ENCODE peak calls at places on chromosomes 5 and 9, in eight cellular contexts. J, O, Y, H, D, Z, M and A are unnamed samples.

GRCh38 chr5:141234109-141234508 is 11.0 kb downstream of the PCDHB14 start:
- DNase-seq in J (no peak), Z (no peak), M (peak; percentile 31), H (no peak), Y (peak; percentile 36), O (peak; percentile 10), D (no peak), A (no peak)

GRCh38 chr5:115511632-115512031 is 32.9 kb downstream of the FEM1C start:
- DNase-seq in O (no peak), Z (no peak), M (no peak), Y (no peak), D (no peak), H (no peak), J (no peak), A (no peak)

GRCh38 chr5:168472329-168472728 is 13.9 kb upstream of the RARS1 start:
- DNase-seq in Y (peak; percentile 93), M (peak; percentile 93), D (no peak), O (peak; percentile 96), H (peak; percentile 86), J (no peak), Z (no peak), A (peak; percentile 71)

GRCh38 chr5:140821375-140822280 is at the start of gene PCDHA5:
- DNase-seq in J (no peak), H (no peak), M (peak; percentile 3), D (no peak), Y (peak; percentile 18), O (peak; percentile 8), Z (peak; percentile 58), A (no peak)

GRCh38 chr5:172758077-172758835 is 12.7 kb downstream of the DUSP1 start:
- DNase-seq in H (peak; percentile 80), J (no peak), Z (no peak), M (peak; percentile 97), D (peak; percentile 78), O (peak; percentile 97), Y (peak; percentile 97), A (peak; percentile 63)

GRCh38 chr5:164203581-164204225 is 698.3 kb downstream of the MAT2B start:
- DNase-seq in J (no peak), Z (no peak), O (peak; percentile 56), H (no peak), Y (peak; percentile 71), D (no peak), M (peak; percentile 56), A (no peak)

GRCh38 chr5:125140220-125140619 is 393.8 kb upstream of the ZNF608 start:
- DNase-seq in M (no peak), Z (no peak), O (no peak), H (no peak), Y (no peak), J (no peak), D (no peak), A (no peak)

GRCh38 chr9:131735238-131736181 is 4.4 kb downstream of the RAPGEF1 start:
- DNase-seq in Z (no peak), D (no peak), J (no peak), Y (no peak), H (no peak), O (no peak), M (no peak), A (no peak)

GRCh38 chr5:111779260-111780254 is 22.6 kb upstream of the NREP start:
- DNase-seq in Y (peak; percentile 44), J (no peak), Z (no peak), D (no peak), H (no peak), M (peak; percentile 53), O (peak; percentile 60), A (no peak)

GRCh38 chr5:171797563-171797962 is 11.9 kb downstream of the SMIM23 start:
- DNase-seq in J (no peak), Z (no peak), M (no peak), D (no peak), O (no peak), H (no peak), Y (no peak), A (no peak)

GRCh38 chr9:35725362-35725761 is 6.6 kb downstream of the TLN1 start:
- DNase-seq in J (no peak), O (no peak), Z (no peak), H (no peak), D (no peak), M (no peak), Y (no peak), A (no peak)

GRCh38 chr9:35728041-35728971 is 3.7 kb downstream of the TLN1 start:
- DNase-seq in Y (peak; percentile 96), H (peak; percentile 74), Z (peak; percentile 85), M (peak; percentile 95), O (peak; percentile 97), J (peak; percentile 68), D (peak; percentile 66), A (peak; percentile 68)

GRCh38 chr9:35729101-35729500 is 2.9 kb downstream of the TLN1 start:
- DNase-seq in H (no peak), O (no peak), M (no peak), J (no peak), Y (no peak), Z (no peak), D (no peak), A (no peak)

GRCh38 chr9:35727676-35728040 is 4.3 kb downstream of the TLN1 start:
- DNase-seq in Y (no peak), J (no peak), D (no peak), H (no peak), M (no peak), O (no peak), Z (no peak), A (no peak)

GRCh38 chr9:35726876-35727438 is 5.0 kb downstream of the TLN1 start:
- DNase-seq in H (no peak), D (peak; percentile 53), Y (peak; percentile 60), M (peak; percentile 68), Z (peak; percentile 69), O (peak; percentile 48), J (no peak), A (no peak)
- TF ChIP-seq CTCF in H (peak; percentile 21), D (no peak), Y (peak; percentile 22), M (peak; percentile 9), Z (peak; percentile 25), O (peak; percentile 11), J (no peak), A (peak; percentile 27)

GRCh38 chr9:93379051-93379450 is 72.4 kb upstream of the FAM120A start:
- DNase-seq in J (no peak), Y (no peak), D (no peak), Z (no peak), O (no peak), H (no peak), M (no peak), A (no peak)
- TF ChIP-seq CTCF in J (peak; percentile 61), Y (peak; percentile 21), D (peak; percentile 56), Z (peak; percentile 47), O (peak; percentile 13), H (peak; percentile 34), M (peak; percentile 34), A (no peak)

GRCh38 chr9:95422650-95423049 is 94.1 kb downstream of the PTCH1 start:
- DNase-seq in Z (no peak), H (no peak), J (no peak), O (no peak), M (no peak), Y (no peak), D (no peak), A (no peak)
- TF ChIP-seq CTCF in Z (no peak), H (no peak), J (no peak), O (no peak), M (no peak), Y (no peak), D (no peak), A (no peak)

GRCh38 chr5:157651623-157652376 is 438 bp downstream of the SOX30 start:
- DNase-seq in M (peak; percentile 62), Z (peak; percentile 86), J (peak; percentile 66), H (no peak), Y (peak; percentile 53), D (peak; percentile 85), O (peak; percentile 83), A (no peak)
- TF ChIP-seq CTCF in M (peak; percentile 2), Z (no peak), J (peak; percentile 20), H (peak; percentile 18), Y (peak; percentile 23), D (peak; percentile 47), O (peak; percentile 52), A (peak; percentile 12)

GRCh38 chr5:78056901-78057514 is 237.5 kb downstream of the AP3B1 start:
- DNase-seq in H (no peak), M (peak; percentile 66), D (no peak), Y (peak; percentile 71), O (peak; percentile 27), Z (no peak), J (no peak), A (no peak)
- TF ChIP-seq CTCF in H (peak; percentile 4), M (peak; percentile 16), D (peak; percentile 44), Y (peak; percentile 39), O (peak; percentile 35), Z (no peak), J (no peak), A (no peak)

GRCh38 chr5:127396490-127397155 is 106.0 kb downstream of the MEGF10 start:
- DNase-seq in O (no peak), Z (no peak), Y (no peak), H (no peak), M (no peak), J (no peak), D (no peak), A (no peak)
- TF ChIP-seq CTCF in O (no peak), Z (no peak), Y (no peak), H (no peak), M (no peak), J (no peak), D (peak; percentile 30), A (no peak)